ENCODE peak calls at places on chromosomes 7 and 10, in seven cellular contexts. Z is heart right ventricle; W is progenitor cell of endocrine pancreas; H is stimulated activated CD4-positive, alpha-beta T cell treated with anti-CD3 and anti-CD28 coated beads, TNF-alpha, amount 100 ng/mL, for 24 hours; C is GM12878; M is Caki2; X is NCI-H1417. V is an unnamed sample.

GRCh38 chr7:74405191-74405898 is 48.4 kb upstream of the GTF2IRD1 start:
- DNase-seq in Z (no peak), W (no peak), H (no peak), C (no peak), M (no peak), X (no peak), V (no peak)

GRCh38 chr7:159117366-159118219 is 27.1 kb downstream of the VIPR2 start:
- DNase-seq in Z (no peak), W (no peak), H (no peak), C (no peak), M (no peak), X (no peak), V (no peak)

GRCh38 chr10:128926693-128927092 is 540.3 kb upstream of the MGMT start:
- DNase-seq in Z (peak), W (no peak), H (no peak), C (no peak), M (no peak), X (no peak), V (no peak)

GRCh38 chr7:25900245-25900644 is 251.8 kb upstream of the NFE2L3 start:
- DNase-seq in Z (no peak), W (no peak), H (no peak), C (no peak), M (no peak), X (no peak), V (no peak)

GRCh38 chr10:95295031-95295755 is 4.4 kb upstream of the PDLIM1 start:
- DNase-seq in Z (no peak), W (no peak), H (no peak), C (peak), M (no peak), X (peak), V (peak)

GRCh38 chr10:22770270-22770669 is 55.9 kb upstream of the PIP4K2A start:
- DNase-seq in Z (no peak), W (no peak), H (no peak), C (no peak), M (no peak), X (no peak), V (no peak)

GRCh38 chr7:11831727-11832495 is at the start of gene THSD7A:
- DNase-seq in Z (peak), W (peak), H (no peak), C (no peak), M (peak), X (peak), V (no peak)

GRCh38 chr7:106061301-106061979 is 50.7 kb downstream of the SYPL1 start:
- DNase-seq in Z (no peak), W (no peak), H (no peak), C (no peak), M (no peak), X (no peak), V (peak)

GRCh38 chr7:101618916-101619315 is 10.2 kb downstream of the MYL10 start:
- DNase-seq in Z (no peak), W (no peak), H (no peak), C (no peak), M (no peak), X (no peak), V (no peak)

GRCh38 chr7:140568021-140568813 is 72.4 kb downstream of the DENND2A start:
- DNase-seq in Z (no peak), W (no peak), H (no peak), C (no peak), M (no peak), X (no peak), V (no peak)

GRCh38 chr7:36278767-36279171 is 110.9 kb upstream of the ANLN start:
- DNase-seq in Z (no peak), W (no peak), H (no peak), C (no peak), M (peak), X (peak), V (no peak)

GRCh38 chr10:87585565-87586514 is 73.8 kb upstream of the PAPSS2 start:
- DNase-seq in Z (no peak), W (no peak), H (no peak), C (no peak), M (peak), X (peak), V (no peak)

GRCh38 chr7:150994141-150994837 is 3.5 kb downstream of the NOS3 start:
- DNase-seq in Z (peak), W (no peak), H (no peak), C (no peak), M (no peak), X (no peak), V (no peak)

GRCh38 chr7:7486362-7486761 is 49.3 kb downstream of the COL28A1 start:
- DNase-seq in Z (no peak), W (no peak), H (no peak), C (no peak), M (no peak), X (no peak), V (no peak)

GRCh38 chr7:134920026-134920758 is 66.1 kb upstream of the AGBL3 start:
- DNase-seq in Z (no peak), W (no peak), H (no peak), C (no peak), M (no peak), X (no peak), V (no peak)

GRCh38 chr10:67936416-67936815 is 52.0 kb downstream of the SIRT1 start:
- DNase-seq in Z (no peak), W (no peak), H (no peak), C (no peak), M (no peak), X (no peak), V (no peak)

GRCh38 chr10:66242885-66243284 is 683.0 kb upstream of the LRRTM3 start:
- DNase-seq in Z (no peak), W (no peak), H (no peak), C (no peak), M (no peak), X (no peak), V (no peak)